ENCODE peak calls at places on chromosomes 12 and 14, in eight cellular contexts. B is H7; R is caudate nucleus; P is CD4-positive, CD25-positive, alpha-beta regulatory T cell; L is left cardiac atrium; H is NCI-H2081 treated with DMSO at 0.1 percent for 48 hours; Y is naive thymus-derived CD8-positive, alpha-beta T cell; G is G401. C is an unnamed sample.

GRCh38 chr12:93880853-93881522 is 203.8 kb downstream of the CRADD start:
- DNase-seq in R (no peak), P (no peak), L (no peak), B (no peak), H (no peak), G (no peak), Y (no peak), C (no peak)

GRCh38 chr14:79483472-79483871 is 727.8 kb downstream of the DIO2 start:
- DNase-seq in G (no peak), P (no peak), R (no peak), H (no peak), L (no peak), Y (no peak), B (no peak), C (no peak)

GRCh38 chr14:99348816-99349609 is 77.0 kb upstream of the BCL11B start:
- DNase-seq in P (no peak), H (no peak), G (peak), R (no peak), L (no peak), Y (no peak), B (peak), C (no peak)

GRCh38 chr14:54920052-54920451 is 17.4 kb upstream of the GCH1 start:
- DNase-seq in L (no peak), H (peak), R (no peak), Y (no peak), P (no peak), G (no peak), B (no peak), C (no peak)

GRCh38 chr12:58567189-58567588 is 353.1 kb downstream of the LRIG3 start:
- DNase-seq in R (no peak), H (no peak), L (no peak), G (no peak), Y (no peak), B (no peak), P (no peak), C (no peak)

GRCh38 chr14:78412475-78412874 is 242.3 kb downstream of the NRXN3 start:
- DNase-seq in B (no peak), R (no peak), H (no peak), Y (no peak), L (no peak), G (no peak), P (no peak), C (no peak)

GRCh38 chr12:42442888-42443287 is 116.9 kb downstream of the PPHLN1 start:
- DNase-seq in H (no peak), Y (no peak), L (no peak), R (no peak), P (no peak), G (no peak), B (no peak), C (no peak)

GRCh38 chr12:57214398-57214781 is 2.2 kb upstream of the NXPH4 start:
- DNase-seq in Y (no peak), G (peak), P (peak), B (peak), L (peak), H (no peak), R (peak), C (no peak)

GRCh38 chr14:78683206-78683605 is 513.0 kb downstream of the NRXN3 start:
- DNase-seq in H (no peak), Y (no peak), P (no peak), G (no peak), L (no peak), R (no peak), B (no peak), C (peak)

GRCh38 chr12:105077435-105077834 is 6.8 kb downstream of the ALDH1L2 start:
- DNase-seq in L (no peak), B (no peak), Y (no peak), P (no peak), R (no peak), H (no peak), G (no peak), C (no peak)

GRCh38 chr14:51977075-51977474 is 12.3 kb upstream of the RTRAF start:
- DNase-seq in P (no peak), B (no peak), L (no peak), Y (no peak), R (no peak), G (no peak), H (no peak), C (no peak)

GRCh38 chr14:52018252-52018651 is 28.9 kb downstream of the RTRAF start:
- DNase-seq in B (no peak), G (no peak), R (no peak), P (no peak), H (no peak), L (no peak), Y (no peak), C (no peak)

GRCh38 chr12:34396006-34396860 is 373.9 kb downstream of the ALG10 start:
- DNase-seq in Y (no peak), H (no peak), R (no peak), P (no peak), L (peak), G (no peak), B (peak), C (no peak)

GRCh38 chr14:59632381-59632780 is 55.8 kb upstream of the CCDC175 start:
- DNase-seq in P (no peak), Y (no peak), R (no peak), H (no peak), L (no peak), G (peak), B (peak), C (peak)

GRCh38 chr14:71290960-71291466 is 383.8 kb downstream of the PCNX1 start:
- DNase-seq in R (peak), L (no peak), Y (no peak), G (no peak), H (no peak), B (no peak), P (no peak), C (peak)

C was measured in epithelial cell of proximal tubule.